ENCODE peak calls at places on chromosomes 4 and X, in five cellular contexts. One of them, this sample, is unnamed.

GRCh38 chr4:84578540-84579409 is 4.2 kb upstream of the CDS1 start:
- DNase-seq in AG20443: peak
- DNase-seq in stimulated activated CD4-positive, alpha-beta T cell treated with anti-CD3 and anti-CD28 coated beads, Interleukin-4, amount 100 ng/mL, for 48 hours: no peak
- DNase-seq in effector CD4-positive, alpha-beta T cell: no peak
- DNase-seq in uterus: no peak
- DNase-seq in this sample: no peak

GRCh38 chr4:99529218-99529617 is 18.4 kb downstream of the C4orf17 start:
- DNase-seq in AG20443: no peak
- DNase-seq in stimulated activated CD4-positive, alpha-beta T cell treated with anti-CD3 and anti-CD28 coated beads, Interleukin-4, amount 100 ng/mL, for 48 hours: no peak
- DNase-seq in effector CD4-positive, alpha-beta T cell: no peak
- DNase-seq in uterus: no peak
- DNase-seq in this sample: no peak

GRCh38 chr4:98771959-98772619 is 113.7 kb upstream of the TSPAN5 start:
- DNase-seq in AG20443: no peak
- DNase-seq in stimulated activated CD4-positive, alpha-beta T cell treated with anti-CD3 and anti-CD28 coated beads, Interleukin-4, amount 100 ng/mL, for 48 hours: no peak
- DNase-seq in effector CD4-positive, alpha-beta T cell: no peak
- DNase-seq in uterus: no peak
- DNase-seq in this sample: no peak

GRCh38 chrX:140050906-140051305 is 85.6 kb upstream of the CXorf66 start:
- DNase-seq in AG20443: peak
- DNase-seq in stimulated activated CD4-positive, alpha-beta T cell treated with anti-CD3 and anti-CD28 coated beads, Interleukin-4, amount 100 ng/mL, for 48 hours: no peak
- DNase-seq in effector CD4-positive, alpha-beta T cell: no peak
- DNase-seq in uterus: no peak
- DNase-seq in this sample: no peak

GRCh38 chr4:113758361-113758760 is 3.2 kb downstream of the CAMK2D start:
- DNase-seq in AG20443: peak
- DNase-seq in stimulated activated CD4-positive, alpha-beta T cell treated with anti-CD3 and anti-CD28 coated beads, Interleukin-4, amount 100 ng/mL, for 48 hours: no peak
- DNase-seq in effector CD4-positive, alpha-beta T cell: no peak
- DNase-seq in uterus: no peak
- DNase-seq in this sample: no peak

GRCh38 chr4:2302387-2303119 is 40.6 kb upstream of the MXD4 start:
- DNase-seq in AG20443: no peak
- DNase-seq in stimulated activated CD4-positive, alpha-beta T cell treated with anti-CD3 and anti-CD28 coated beads, Interleukin-4, amount 100 ng/mL, for 48 hours: no peak
- DNase-seq in effector CD4-positive, alpha-beta T cell: no peak
- DNase-seq in uterus: no peak
- DNase-seq in this sample: no peak

GRCh38 chr4:183729069-183729406 is 69.9 kb downstream of the TRAPPC11 start:
- DNase-seq in AG20443: no peak
- DNase-seq in stimulated activated CD4-positive, alpha-beta T cell treated with anti-CD3 and anti-CD28 coated beads, Interleukin-4, amount 100 ng/mL, for 48 hours: no peak
- DNase-seq in effector CD4-positive, alpha-beta T cell: no peak
- DNase-seq in uterus: no peak
- DNase-seq in this sample: no peak

GRCh38 chr4:139851639-139852038 is 186.0 kb downstream of the MGST2 start:
- DNase-seq in AG20443: no peak
- DNase-seq in stimulated activated CD4-positive, alpha-beta T cell treated with anti-CD3 and anti-CD28 coated beads, Interleukin-4, amount 100 ng/mL, for 48 hours: no peak
- DNase-seq in effector CD4-positive, alpha-beta T cell: no peak
- DNase-seq in uterus: no peak
- DNase-seq in this sample: no peak

GRCh38 chr4:4677825-4678522 is 136.1 kb upstream of the STX18 start:
- DNase-seq in AG20443: peak
- DNase-seq in stimulated activated CD4-positive, alpha-beta T cell treated with anti-CD3 and anti-CD28 coated beads, Interleukin-4, amount 100 ng/mL, for 48 hours: no peak
- DNase-seq in effector CD4-positive, alpha-beta T cell: no peak
- DNase-seq in uterus: peak
- DNase-seq in this sample: no peak

GRCh38 chr4:2847297-2847871 is 3.7 kb downstream of the ADD1 start:
- DNase-seq in AG20443: no peak
- DNase-seq in stimulated activated CD4-positive, alpha-beta T cell treated with anti-CD3 and anti-CD28 coated beads, Interleukin-4, amount 100 ng/mL, for 48 hours: no peak
- DNase-seq in effector CD4-positive, alpha-beta T cell: no peak
- DNase-seq in uterus: no peak
- DNase-seq in this sample: no peak

This sample was measured in GM12892.